ENCODE peak calls at places on chromosome 16, in six cellular contexts. H is brain pericyte, S is body of pancreas, E is T-cell, O is fibroblast of mammary gland, K is GM20000. T is an unnamed sample.

GRCh38 chr16:4574919-4575705 is 19.0 kb downstream of the C16orf96 start:
- DNase-seq in E (no peak), K (no peak), S (peak), O (no peak), H (no peak), T (no peak)

GRCh38 chr16:11233727-11234376 is 22.2 kb downstream of the SOCS1 start:
- DNase-seq in H (no peak), S (no peak), O (no peak), E (no peak), K (no peak), T (no peak)

GRCh38 chr16:60929-61878 is 7.6 kb downstream of the SNRNP25 start:
- DNase-seq in K (no peak), S (no peak), O (no peak), E (no peak), H (no peak), T (no peak)

GRCh38 chr16:1535391-1536291 is 2.2 kb downstream of the TMEM204 start:
- DNase-seq in S (no peak), E (no peak), H (no peak), O (peak), K (peak), T (no peak)

GRCh38 chr16:10828851-10829331 is 10.3 kb upstream of the TVP23A start:
- DNase-seq in H (no peak), O (peak), E (no peak), K (no peak), S (peak), T (peak)

GRCh38 chr16:87927195-87927562 is 9.2 kb downstream of the CA5A start:
- DNase-seq in O (no peak), H (no peak), S (no peak), E (no peak), K (no peak), T (no peak)

GRCh38 chr16:68332411-68333121 is 21.7 kb downstream of the PRMT7 start:
- DNase-seq in K (no peak), H (peak), E (no peak), S (no peak), O (peak), T (peak)

GRCh38 chr16:1097800-1098199 is 1.8 kb upstream of the C1QTNF8 start:
- DNase-seq in H (no peak), E (no peak), K (no peak), O (no peak), S (no peak), T (no peak)

GRCh38 chr16:65214196-65214595 is 92.3 kb upstream of the CDH11 start:
- DNase-seq in E (no peak), O (peak), H (no peak), K (no peak), S (no peak), T (peak)

GRCh38 chr16:73572135-73572534 is 524.2 kb upstream of the ZFHX3 start:
- DNase-seq in H (no peak), K (no peak), O (no peak), E (no peak), S (peak), T (peak)

GRCh38 chr16:649646-650045 is 481 bp downstream of the WDR90 start:
- DNase-seq in H (no peak), O (no peak), S (no peak), E (no peak), K (no peak), T (no peak)

GRCh38 chr16:2769100-2769529 is 8.0 kb downstream of the ELOB start:
- DNase-seq in K (no peak), O (peak), S (no peak), E (no peak), H (no peak), T (no peak)

GRCh38 chr16:56998861-56999260 is 9.5 kb downstream of the NLRC5 start:
- DNase-seq in O (no peak), H (no peak), K (no peak), E (no peak), S (no peak), T (no peak)